ENCODE peak calls at places on chromosomes 6 and 20, in eight cellular contexts. One of them, this sample, is unnamed.

GRCh38 chr6:143234686-143235085 is 174.0 kb downstream of the AIG1 start:
- DNase-seq in right lobe of liver: no peak
- DNase-seq in CD4-positive, alpha-beta memory T cell: no peak
- DNase-seq in mucosa of descending colon: no peak
- DNase-seq in NAMALWA: no peak
- DNase-seq in OCI-LY7: no peak
- DNase-seq in ecto neural progenitor cell: no peak
- DNase-seq in smooth muscle cell of the brain vasculature: no peak
- DNase-seq in this sample: no peak

GRCh38 chr6:33696538-33697518 is 14.7 kb downstream of the UQCC2 start:
- DNase-seq in OCI-LY7: peak; percentile 80
- DNase-seq in right lobe of liver: no peak
- DNase-seq in smooth muscle cell of the brain vasculature: peak; percentile 75
- DNase-seq in ecto neural progenitor cell: no peak
- DNase-seq in NAMALWA: peak; percentile 67
- DNase-seq in CD4-positive, alpha-beta memory T cell: peak; percentile 47
- DNase-seq in mucosa of descending colon: peak; percentile 29
- DNase-seq in this sample: no peak

GRCh38 chr6:83867527-83868161 is 8.2 kb downstream of the CYB5R4 start:
- DNase-seq in CD4-positive, alpha-beta memory T cell: peak; percentile 11
- DNase-seq in OCI-LY7: peak; percentile 91
- DNase-seq in ecto neural progenitor cell: no peak
- DNase-seq in NAMALWA: peak; percentile 62
- DNase-seq in mucosa of descending colon: no peak
- DNase-seq in smooth muscle cell of the brain vasculature: peak; percentile 45
- DNase-seq in right lobe of liver: peak; percentile 65
- DNase-seq in this sample: no peak

GRCh38 chr6:155154158-155154830 is 109.5 kb upstream of the CLDN20 start:
- DNase-seq in smooth muscle cell of the brain vasculature: no peak
- DNase-seq in OCI-LY7: no peak
- DNase-seq in CD4-positive, alpha-beta memory T cell: no peak
- DNase-seq in ecto neural progenitor cell: no peak
- DNase-seq in mucosa of descending colon: no peak
- DNase-seq in NAMALWA: no peak
- DNase-seq in right lobe of liver: no peak
- DNase-seq in this sample: no peak

GRCh38 chr6:11889574-11889973 is 111.0 kb upstream of the ADTRP start:
- DNase-seq in right lobe of liver: no peak
- DNase-seq in smooth muscle cell of the brain vasculature: no peak
- DNase-seq in ecto neural progenitor cell: no peak
- DNase-seq in CD4-positive, alpha-beta memory T cell: no peak
- DNase-seq in mucosa of descending colon: no peak
- DNase-seq in NAMALWA: no peak
- DNase-seq in OCI-LY7: no peak
- DNase-seq in this sample: no peak

GRCh38 chr20:8447262-8448120 is 315.4 kb downstream of the PLCB1 start:
- DNase-seq in CD4-positive, alpha-beta memory T cell: no peak
- DNase-seq in OCI-LY7: no peak
- DNase-seq in NAMALWA: no peak
- DNase-seq in ecto neural progenitor cell: no peak
- DNase-seq in mucosa of descending colon: no peak
- DNase-seq in smooth muscle cell of the brain vasculature: no peak
- DNase-seq in right lobe of liver: no peak
- DNase-seq in this sample: no peak

GRCh38 chr6:11403035-11403601 is 134.4 kb upstream of the TMEM170B start:
- DNase-seq in smooth muscle cell of the brain vasculature: no peak
- DNase-seq in ecto neural progenitor cell: no peak
- DNase-seq in right lobe of liver: no peak
- DNase-seq in mucosa of descending colon: no peak
- DNase-seq in CD4-positive, alpha-beta memory T cell: no peak
- DNase-seq in OCI-LY7: no peak
- DNase-seq in NAMALWA: no peak
- DNase-seq in this sample: no peak

GRCh38 chr20:53937330-53937729 is 133.1 kb downstream of the BCAS1 start:
- DNase-seq in NAMALWA: no peak
- DNase-seq in ecto neural progenitor cell: peak; percentile 12
- DNase-seq in CD4-positive, alpha-beta memory T cell: no peak
- DNase-seq in mucosa of descending colon: no peak
- DNase-seq in OCI-LY7: no peak
- DNase-seq in right lobe of liver: no peak
- DNase-seq in smooth muscle cell of the brain vasculature: no peak
- DNase-seq in this sample: no peak

GRCh38 chr6:53066059-53066406 is 829 bp downstream of the FBXO9 start:
- DNase-seq in ecto neural progenitor cell: peak; percentile 67
- DNase-seq in right lobe of liver: peak; percentile 69
- DNase-seq in OCI-LY7: peak; percentile 15
- DNase-seq in NAMALWA: peak; percentile 32
- DNase-seq in CD4-positive, alpha-beta memory T cell: peak; percentile 16
- DNase-seq in smooth muscle cell of the brain vasculature: no peak
- DNase-seq in mucosa of descending colon: peak; percentile 69
- DNase-seq in this sample: no peak

GRCh38 chr20:36883972-36884535 is 8.1 kb downstream of the TLDC2 start:
- DNase-seq in right lobe of liver: no peak
- DNase-seq in NAMALWA: peak; percentile 39
- DNase-seq in OCI-LY7: no peak
- DNase-seq in smooth muscle cell of the brain vasculature: no peak
- DNase-seq in CD4-positive, alpha-beta memory T cell: no peak
- DNase-seq in mucosa of descending colon: no peak
- DNase-seq in ecto neural progenitor cell: no peak
- DNase-seq in this sample: no peak

GRCh38 chr6:102485480-102485879 is 1092.0 kb downstream of the GRIK2 start:
- DNase-seq in CD4-positive, alpha-beta memory T cell: no peak
- DNase-seq in smooth muscle cell of the brain vasculature: no peak
- DNase-seq in ecto neural progenitor cell: no peak
- DNase-seq in right lobe of liver: no peak
- DNase-seq in mucosa of descending colon: no peak
- DNase-seq in NAMALWA: no peak
- DNase-seq in OCI-LY7: no peak
- DNase-seq in this sample: no peak

GRCh38 chr6:157610451-157610999 is 212.5 kb upstream of the SNX9 start:
- DNase-seq in OCI-LY7: no peak
- DNase-seq in CD4-positive, alpha-beta memory T cell: no peak
- DNase-seq in NAMALWA: no peak
- DNase-seq in ecto neural progenitor cell: no peak
- DNase-seq in right lobe of liver: no peak
- DNase-seq in smooth muscle cell of the brain vasculature: no peak
- DNase-seq in mucosa of descending colon: no peak
- DNase-seq in this sample: no peak

GRCh38 chr20:1827974-1828785 is 67.0 kb upstream of the SIRPA start:
- DNase-seq in ecto neural progenitor cell: peak; percentile 67
- DNase-seq in mucosa of descending colon: peak; percentile 74
- DNase-seq in CD4-positive, alpha-beta memory T cell: no peak
- DNase-seq in smooth muscle cell of the brain vasculature: no peak
- DNase-seq in NAMALWA: no peak
- DNase-seq in OCI-LY7: no peak
- DNase-seq in right lobe of liver: peak; percentile 87
- DNase-seq in this sample: no peak

GRCh38 chr20:33076662-33077398 is 2.6 kb upstream of the BPIFB4 start:
- DNase-seq in ecto neural progenitor cell: no peak
- DNase-seq in right lobe of liver: no peak
- DNase-seq in smooth muscle cell of the brain vasculature: no peak
- DNase-seq in mucosa of descending colon: no peak
- DNase-seq in OCI-LY7: no peak
- DNase-seq in CD4-positive, alpha-beta memory T cell: peak; percentile 33
- DNase-seq in NAMALWA: peak; percentile 24
- DNase-seq in this sample: no peak

GRCh38 chr6:130796313-130796905 is 30.8 kb upstream of the SMLR1 start:
- DNase-seq in smooth muscle cell of the brain vasculature: peak; percentile 63
- DNase-seq in ecto neural progenitor cell: no peak
- DNase-seq in right lobe of liver: no peak
- DNase-seq in CD4-positive, alpha-beta memory T cell: no peak
- DNase-seq in mucosa of descending colon: no peak
- DNase-seq in NAMALWA: no peak
- DNase-seq in OCI-LY7: no peak
- DNase-seq in this sample: no peak

GRCh38 chr6:44494011-44494501 is 106.5 kb downstream of the CDC5L start:
- DNase-seq in NAMALWA: no peak
- DNase-seq in ecto neural progenitor cell: no peak
- DNase-seq in CD4-positive, alpha-beta memory T cell: no peak
- DNase-seq in smooth muscle cell of the brain vasculature: no peak
- DNase-seq in OCI-LY7: no peak
- DNase-seq in right lobe of liver: no peak
- DNase-seq in mucosa of descending colon: no peak
- DNase-seq in this sample: no peak

GRCh38 chr6:41423002-41423401 is 87.6 kb downstream of the NCR2 start:
- DNase-seq in CD4-positive, alpha-beta memory T cell: no peak
- DNase-seq in OCI-LY7: no peak
- DNase-seq in NAMALWA: no peak
- DNase-seq in mucosa of descending colon: no peak
- DNase-seq in right lobe of liver: no peak
- DNase-seq in smooth muscle cell of the brain vasculature: no peak
- DNase-seq in ecto neural progenitor cell: no peak
- DNase-seq in this sample: no peak

GRCh38 chr6:162157157-162157556 is 570.4 kb downstream of the PRKN start:
- DNase-seq in OCI-LY7: no peak
- DNase-seq in mucosa of descending colon: no peak
- DNase-seq in right lobe of liver: no peak
- DNase-seq in smooth muscle cell of the brain vasculature: no peak
- DNase-seq in NAMALWA: no peak
- DNase-seq in ecto neural progenitor cell: no peak
- DNase-seq in CD4-positive, alpha-beta memory T cell: no peak
- DNase-seq in this sample: peak; percentile 46

GRCh38 chr6:122476131-122476530 is 4.5 kb upstream of the SERINC1 start:
- DNase-seq in OCI-LY7: peak; percentile 34
- DNase-seq in ecto neural progenitor cell: no peak
- DNase-seq in CD4-positive, alpha-beta memory T cell: peak; percentile 23
- DNase-seq in mucosa of descending colon: no peak
- DNase-seq in smooth muscle cell of the brain vasculature: no peak
- DNase-seq in right lobe of liver: no peak
- DNase-seq in NAMALWA: peak; percentile 59
- DNase-seq in this sample: peak; percentile 40

GRCh38 chr6:63943826-63944225 is 308.2 kb downstream of the PHF3 start:
- DNase-seq in right lobe of liver: no peak
- DNase-seq in NAMALWA: no peak
- DNase-seq in CD4-positive, alpha-beta memory T cell: no peak
- DNase-seq in ecto neural progenitor cell: no peak
- DNase-seq in OCI-LY7: no peak
- DNase-seq in mucosa of descending colon: no peak
- DNase-seq in smooth muscle cell of the brain vasculature: no peak
- DNase-seq in this sample: no peak

GRCh38 chr6:52724041-52724405 is 39.3 kb downstream of the GSTA2 start:
- DNase-seq in ecto neural progenitor cell: no peak
- DNase-seq in smooth muscle cell of the brain vasculature: no peak
- DNase-seq in OCI-LY7: no peak
- DNase-seq in right lobe of liver: no peak
- DNase-seq in NAMALWA: no peak
- DNase-seq in mucosa of descending colon: no peak
- DNase-seq in CD4-positive, alpha-beta memory T cell: no peak
- DNase-seq in this sample: no peak

GRCh38 chr6:1062786-1063545 is 248.9 kb upstream of the FOXQ1 start:
- DNase-seq in ecto neural progenitor cell: no peak
- DNase-seq in NAMALWA: no peak
- DNase-seq in CD4-positive, alpha-beta memory T cell: no peak
- DNase-seq in right lobe of liver: no peak
- DNase-seq in OCI-LY7: no peak
- DNase-seq in smooth muscle cell of the brain vasculature: no peak
- DNase-seq in mucosa of descending colon: no peak
- DNase-seq in this sample: no peak

GRCh38 chr6:42451595-42452170 is at the start of gene TRERF1:
- DNase-seq in CD4-positive, alpha-beta memory T cell: peak; percentile 59
- DNase-seq in mucosa of descending colon: peak; percentile 75
- DNase-seq in NAMALWA: peak; percentile 89
- DNase-seq in ecto neural progenitor cell: peak; percentile 88
- DNase-seq in smooth muscle cell of the brain vasculature: no peak
- DNase-seq in right lobe of liver: peak; percentile 58
- DNase-seq in OCI-LY7: peak; percentile 88
- DNase-seq in this sample: peak; percentile 76

GRCh38 chr6:18122128-18123093 is at the start of gene NHLRC1:
- DNase-seq in OCI-LY7: no peak
- DNase-seq in mucosa of descending colon: peak; percentile 94
- DNase-seq in NAMALWA: no peak
- DNase-seq in right lobe of liver: peak; percentile 92
- DNase-seq in ecto neural progenitor cell: peak; percentile 82
- DNase-seq in smooth muscle cell of the brain vasculature: peak; percentile 54
- DNase-seq in CD4-positive, alpha-beta memory T cell: peak; percentile 44
- DNase-seq in this sample: no peak

GRCh38 chr20:50399003-50399916 is 110.9 kb upstream of the PTPN1 start:
- DNase-seq in OCI-LY7: no peak
- DNase-seq in smooth muscle cell of the brain vasculature: no peak
- DNase-seq in CD4-positive, alpha-beta memory T cell: no peak
- DNase-seq in NAMALWA: no peak
- DNase-seq in mucosa of descending colon: no peak
- DNase-seq in right lobe of liver: peak; percentile 95
- DNase-seq in ecto neural progenitor cell: no peak
- DNase-seq in this sample: no peak

GRCh38 chr6:137240168-137240567 is 21.0 kb upstream of the IFNGR1 start:
- DNase-seq in NAMALWA: no peak
- DNase-seq in OCI-LY7: no peak
- DNase-seq in CD4-positive, alpha-beta memory T cell: no peak
- DNase-seq in mucosa of descending colon: no peak
- DNase-seq in smooth muscle cell of the brain vasculature: no peak
- DNase-seq in ecto neural progenitor cell: no peak
- DNase-seq in right lobe of liver: no peak
- DNase-seq in this sample: peak; percentile 50

GRCh38 chr6:142746524-142746923 is 198.5 kb downstream of the HIVEP2 start:
- DNase-seq in right lobe of liver: no peak
- DNase-seq in NAMALWA: peak; percentile 71
- DNase-seq in CD4-positive, alpha-beta memory T cell: peak; percentile 37
- DNase-seq in mucosa of descending colon: no peak
- DNase-seq in smooth muscle cell of the brain vasculature: no peak
- DNase-seq in OCI-LY7: peak; percentile 67
- DNase-seq in ecto neural progenitor cell: peak; percentile 54
- DNase-seq in this sample: no peak

GRCh38 chr6:90284236-90284744 is 12.4 kb downstream of the BACH2 start:
- DNase-seq in ecto neural progenitor cell: no peak
- DNase-seq in mucosa of descending colon: no peak
- DNase-seq in OCI-LY7: no peak
- DNase-seq in smooth muscle cell of the brain vasculature: peak; percentile 67
- DNase-seq in CD4-positive, alpha-beta memory T cell: no peak
- DNase-seq in NAMALWA: no peak
- DNase-seq in right lobe of liver: no peak
- DNase-seq in this sample: peak; percentile 57

GRCh38 chr20:36175016-36175415 is 20.5 kb downstream of the EPB41L1 start:
- DNase-seq in mucosa of descending colon: peak; percentile 2
- DNase-seq in OCI-LY7: no peak
- DNase-seq in right lobe of liver: no peak
- DNase-seq in smooth muscle cell of the brain vasculature: no peak
- DNase-seq in NAMALWA: no peak
- DNase-seq in ecto neural progenitor cell: no peak
- DNase-seq in CD4-positive, alpha-beta memory T cell: no peak
- DNase-seq in this sample: no peak

This sample was measured in MM.1S.